ENCODE peak calls at places on chromosomes 4 and X, in six cellular contexts. Y is adipocyte, A is progenitor cell of endocrine pancreas, Z is NCI-H774, V is HS-5, D is AG09319. W is an unnamed sample.

GRCh38 chr4:53889335-53890084 is 174.9 kb downstream of the CHIC2 start:
- DNase-seq in Y (peak), A (no peak), Z (no peak), V (no peak), D (no peak), W (no peak)

GRCh38 chrX:109890910-109891502 is 111.9 kb upstream of the TMEM164 start:
- DNase-seq in Y (peak), A (peak), Z (peak), V (no peak), D (no peak), W (no peak)

GRCh38 chr4:133152330-133152791 is 3.3 kb downstream of the PCDH10 start:
- DNase-seq in Y (peak), A (no peak), Z (no peak), V (no peak), D (no peak), W (no peak)

GRCh38 chrX:48451708-48452107 is 18.4 kb downstream of the SLC38A5 start:
- DNase-seq in Y (no peak), A (no peak), Z (no peak), V (no peak), D (no peak), W (no peak)

GRCh38 chr4:143099693-143100092 is 85.0 kb upstream of the USP38 start:
- DNase-seq in Y (no peak), A (no peak), Z (no peak), V (no peak), D (no peak), W (no peak)

GRCh38 chrX:16589211-16589610 is 60.7 kb upstream of the S100G start:
- DNase-seq in Y (peak), A (no peak), Z (no peak), V (no peak), D (no peak), W (no peak)

GRCh38 chr4:25694466-25694865 is 38.8 kb downstream of the SLC34A2 start:
- DNase-seq in Y (no peak), A (no peak), Z (no peak), V (peak), D (no peak), W (no peak)

GRCh38 chrX:47562615-47563243 is 1.7 kb downstream of the ARAF start:
- DNase-seq in Y (peak), A (no peak), Z (no peak), V (no peak), D (no peak), W (no peak)

GRCh38 chrX:108000751-108001150 is 18.6 kb upstream of the TEX13B start:
- DNase-seq in Y (no peak), A (no peak), Z (no peak), V (no peak), D (no peak), W (no peak)

W was measured in HFF-Myc.